ENCODE peak calls at places on chromosome 7, in four cellular contexts. One of them, this sample, is unnamed.
A peak's percentile ranks its signal among the peaks of the same experiment; 100 is the strongest.

GRCh38 chr7:105674200-105675030 is 93.1 kb upstream of the EFCAB10 start:
- DNase-seq in psoas muscle: no peak
- DNase-seq in H9: no peak
- DNase-seq in dorsolateral prefrontal cortex: no peak
- DNase-seq in this sample: no peak

GRCh38 chr7:14377646-14378266 is 388.3 kb upstream of the ETV1 start:
- DNase-seq in H9: no peak
- DNase-seq in psoas muscle: no peak
- DNase-seq in dorsolateral prefrontal cortex: no peak
- DNase-seq in this sample: no peak

GRCh38 chr7:100720645-100721504 is 607 bp downstream of the EPO start:
- DNase-seq in psoas muscle: no peak
- DNase-seq in dorsolateral prefrontal cortex: no peak
- DNase-seq in H9: no peak
- DNase-seq in this sample: no peak

GRCh38 chr7:94375167-94375566 is 19.5 kb upstream of the COL1A2 start:
- DNase-seq in psoas muscle: no peak
- DNase-seq in dorsolateral prefrontal cortex: no peak
- DNase-seq in H9: peak; percentile 60
- DNase-seq in this sample: peak; percentile 70

GRCh38 chr7:85600425-85600824 is 413.6 kb upstream of the SEMA3D start:
- DNase-seq in psoas muscle: no peak
- DNase-seq in H9: peak; percentile 25
- DNase-seq in dorsolateral prefrontal cortex: no peak
- DNase-seq in this sample: no peak

GRCh38 chr7:77327067-77327931 is 88.8 kb downstream of the GSAP start:
- DNase-seq in dorsolateral prefrontal cortex: no peak
- DNase-seq in H9: no peak
- DNase-seq in psoas muscle: peak; percentile 35
- DNase-seq in this sample: peak; percentile 76

GRCh38 chr7:149001427-149002068 is 26.8 kb downstream of the PDIA4 start:
- DNase-seq in psoas muscle: no peak
- DNase-seq in dorsolateral prefrontal cortex: no peak
- DNase-seq in H9: no peak
- DNase-seq in this sample: no peak

GRCh38 chr7:122752583-122752982 is 49.9 kb upstream of the RNF148 start:
- DNase-seq in dorsolateral prefrontal cortex: no peak
- DNase-seq in H9: no peak
- DNase-seq in psoas muscle: no peak
- DNase-seq in this sample: no peak

GRCh38 chr7:36284470-36284869 is 105.2 kb upstream of the ANLN start:
- DNase-seq in dorsolateral prefrontal cortex: no peak
- DNase-seq in H9: peak; percentile 78
- DNase-seq in psoas muscle: no peak
- DNase-seq in this sample: no peak

GRCh38 chr7:30841801-30842541 is 69.7 kb upstream of the AQP1 start:
- DNase-seq in psoas muscle: no peak
- DNase-seq in dorsolateral prefrontal cortex: no peak
- DNase-seq in H9: no peak
- DNase-seq in this sample: no peak

GRCh38 chr7:96329189-96329588 is 7.3 kb upstream of the SLC25A13 start:
- DNase-seq in psoas muscle: no peak
- DNase-seq in dorsolateral prefrontal cortex: no peak
- DNase-seq in H9: no peak
- DNase-seq in this sample: no peak

DNA sequence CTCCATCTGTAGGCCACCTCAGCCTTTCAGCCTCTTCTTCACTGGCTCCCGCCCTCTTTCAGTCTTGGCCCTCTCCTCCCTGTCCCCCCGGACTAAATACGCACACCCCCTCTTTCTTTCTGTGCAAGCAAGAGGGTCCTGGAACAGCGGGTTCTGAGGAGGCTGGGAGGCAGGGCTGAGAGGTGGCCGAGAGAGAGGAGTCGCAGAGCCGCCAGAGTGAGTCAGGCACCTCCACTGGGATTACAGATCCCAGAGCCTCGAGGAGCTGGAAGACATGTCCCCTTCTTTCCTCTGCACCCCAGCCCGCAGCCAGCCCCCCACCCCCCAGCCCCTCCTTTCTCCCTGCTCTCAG is at the start of gene CCDC136:
- DNase-seq in dorsolateral prefrontal cortex: no peak
- DNase-seq in H9: no peak
- DNase-seq in psoas muscle: no peak
- DNase-seq in this sample: no peak
- H3K27ac ChIP-seq in dorsolateral prefrontal cortex: peak within 1 kb of the TSS; percentile 81
- H3K27ac ChIP-seq in H9: no peak within 1 kb of the TSS
- H3K27ac ChIP-seq in psoas muscle: peak within 1 kb of the TSS; percentile 30
- H3K27ac ChIP-seq in this sample: peak within 1 kb of the TSS; percentile 67

DNA sequence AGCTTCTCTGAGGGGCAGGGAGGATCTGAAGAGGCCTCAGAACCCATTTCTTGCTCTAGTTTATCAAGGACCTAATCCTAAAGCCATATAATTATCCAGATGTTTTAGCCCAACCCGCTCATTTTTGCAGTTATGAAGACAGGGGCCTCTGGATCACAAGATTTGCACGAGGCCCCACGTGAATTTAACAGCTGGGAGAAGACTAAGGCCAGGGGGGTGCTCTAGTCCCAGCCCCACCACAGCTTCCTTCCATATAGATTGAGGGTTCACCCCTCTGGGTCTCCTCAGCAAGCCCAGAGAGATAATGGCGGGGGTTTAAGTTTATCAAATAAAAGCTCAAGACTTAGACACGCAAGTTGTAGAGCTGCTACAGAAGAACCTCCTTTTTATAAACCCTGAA is 7.5 kb upstream of the CPA1 start:
- DNase-seq in dorsolateral prefrontal cortex: no peak
- DNase-seq in psoas muscle: no peak
- DNase-seq in H9: no peak
- DNase-seq in this sample: no peak
- H3K27ac ChIP-seq in dorsolateral prefrontal cortex: peak overlapping the region; percentile 36
- H3K27ac ChIP-seq in psoas muscle: peak overlapping the region; percentile 86
- H3K27ac ChIP-seq in H9: no peak overlapping the region
- H3K27ac ChIP-seq in this sample: peak overlapping the region; percentile 92

GRCh38 chr7:42686594-42687156 is 225.2 kb downstream of the C7orf25 start:
- DNase-seq in psoas muscle: no peak
- DNase-seq in dorsolateral prefrontal cortex: no peak
- DNase-seq in H9: peak; percentile 76
- DNase-seq in this sample: no peak
- H3K27ac ChIP-seq in psoas muscle: no peak overlapping the region
- H3K27ac ChIP-seq in dorsolateral prefrontal cortex: no peak overlapping the region
- H3K27ac ChIP-seq in H9: no peak overlapping the region
- H3K27ac ChIP-seq in this sample: no peak overlapping the region

DNA sequence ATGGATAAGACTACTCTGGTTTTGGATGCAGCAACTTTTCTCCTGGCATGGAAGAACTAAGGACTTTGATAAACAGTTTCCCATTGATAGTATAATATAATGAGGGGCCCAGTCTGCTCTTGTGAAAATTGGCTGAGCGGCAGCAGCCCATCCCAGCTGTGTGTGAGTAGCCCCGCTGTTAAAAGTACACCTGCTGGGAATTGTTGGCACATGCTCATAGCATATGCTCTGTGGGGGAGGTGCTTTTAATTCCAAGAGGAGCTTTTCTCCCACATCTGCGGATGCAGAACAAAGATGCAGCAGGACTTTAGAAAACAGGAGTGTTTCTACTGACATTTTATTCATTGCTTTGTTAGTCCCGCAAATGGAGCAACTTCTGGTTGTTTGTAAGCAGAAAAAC is 19.0 kb downstream of the SRI start:
- DNase-seq in dorsolateral prefrontal cortex: no peak
- DNase-seq in psoas muscle: no peak
- DNase-seq in H9: no peak
- DNase-seq in this sample: no peak
- H3K27ac ChIP-seq in dorsolateral prefrontal cortex: peak overlapping the region; percentile 14
- H3K27ac ChIP-seq in psoas muscle: no peak overlapping the region
- H3K27ac ChIP-seq in H9: no peak overlapping the region
- H3K27ac ChIP-seq in this sample: no peak overlapping the region

GRCh38 chr7:129359641-129360040 is 74.6 kb upstream of the STRIP2 start:
- DNase-seq in psoas muscle: no peak
- DNase-seq in H9: no peak
- DNase-seq in dorsolateral prefrontal cortex: no peak
- DNase-seq in this sample: no peak

GRCh38 chr7:129359176-129359575 is 75.1 kb upstream of the STRIP2 start:
- DNase-seq in H9: no peak
- DNase-seq in psoas muscle: no peak
- DNase-seq in dorsolateral prefrontal cortex: no peak
- DNase-seq in this sample: no peak

GRCh38 chr7:129361771-129362170 is 72.5 kb upstream of the STRIP2 start:
- DNase-seq in psoas muscle: no peak
- DNase-seq in H9: no peak
- DNase-seq in dorsolateral prefrontal cortex: no peak
- DNase-seq in this sample: no peak

GRCh38 chr7:129367349-129367699 is 66.9 kb upstream of the STRIP2 start:
- DNase-seq in dorsolateral prefrontal cortex: no peak
- DNase-seq in H9: no peak
- DNase-seq in psoas muscle: no peak
- DNase-seq in this sample: no peak

GRCh38 chr7:129362528-129362927 is 71.7 kb upstream of the STRIP2 start:
- DNase-seq in psoas muscle: no peak
- DNase-seq in dorsolateral prefrontal cortex: no peak
- DNase-seq in H9: no peak
- DNase-seq in this sample: no peak
- H3K27ac ChIP-seq in psoas muscle: no peak overlapping the region
- H3K27ac ChIP-seq in dorsolateral prefrontal cortex: no peak overlapping the region
- H3K27ac ChIP-seq in H9: no peak overlapping the region
- H3K27ac ChIP-seq in this sample: no peak overlapping the region

GRCh38 chr7:4747746-4748145 is 27.7 kb upstream of the AP5Z1 start:
- DNase-seq in H9: no peak
- DNase-seq in psoas muscle: no peak
- DNase-seq in dorsolateral prefrontal cortex: no peak
- DNase-seq in this sample: no peak

GRCh38 chr7:4749363-4749762 is 26.1 kb upstream of the AP5Z1 start:
- DNase-seq in H9: no peak
- DNase-seq in psoas muscle: no peak
- DNase-seq in dorsolateral prefrontal cortex: no peak
- DNase-seq in this sample: no peak

GRCh38 chr7:4747013-4747412 is 28.4 kb upstream of the AP5Z1 start:
- DNase-seq in H9: no peak
- DNase-seq in psoas muscle: no peak
- DNase-seq in dorsolateral prefrontal cortex: no peak
- DNase-seq in this sample: no peak

GRCh38 chr7:4749798-4750197 is 25.6 kb upstream of the AP5Z1 start:
- DNase-seq in H9: no peak
- DNase-seq in dorsolateral prefrontal cortex: no peak
- DNase-seq in psoas muscle: no peak
- DNase-seq in this sample: no peak

DNA sequence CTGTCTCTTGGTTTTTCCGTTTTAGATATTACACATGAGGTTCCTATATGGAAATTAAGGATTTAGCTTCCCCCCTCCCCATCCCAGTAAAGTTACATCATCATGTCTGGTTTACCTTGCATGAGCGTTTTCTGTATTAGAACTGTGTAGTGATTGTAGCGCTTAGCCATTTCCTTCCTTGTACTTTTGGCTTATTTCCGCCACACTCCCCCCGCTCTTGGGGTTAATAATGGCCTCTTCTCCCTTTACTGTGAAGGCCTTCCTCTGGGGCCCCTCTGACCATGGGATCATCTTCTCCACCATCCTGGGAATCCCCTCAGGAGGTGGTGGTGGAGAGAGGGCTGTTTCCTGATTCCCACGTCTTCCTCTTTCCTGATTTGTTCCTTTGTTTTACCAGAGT is 27.2 kb upstream of the AP5Z1 start:
- DNase-seq in dorsolateral prefrontal cortex: no peak
- DNase-seq in psoas muscle: no peak
- DNase-seq in H9: no peak
- DNase-seq in this sample: no peak
- H3K27ac ChIP-seq in dorsolateral prefrontal cortex: peak overlapping the region; percentile 95
- H3K27ac ChIP-seq in psoas muscle: peak overlapping the region; percentile 92
- H3K27ac ChIP-seq in H9: no peak overlapping the region
- H3K27ac ChIP-seq in this sample: peak overlapping the region; percentile 91